ENCODE peak calls at places on chromosome 7, in six cellular contexts. J is A549, W is HepG2, V is GM12878, F is IMR-90, C is SK-N-SH. A is an unnamed sample.

GRCh38 chr7:15332962-15333361 is 228.9 kb downstream of the AGMO start:
- DNase-seq in W (no peak), F (no peak), C (no peak), J (no peak), V (no peak), A (no peak)

GRCh38 chr7:57772126-57772924 is 322.3 kb downstream of the ZNF716 start:
- DNase-seq in W (no peak), C (peak), F (no peak), V (no peak), J (no peak), A (no peak)

GRCh38 chr7:135757719-135758411 is 9.3 kb upstream of the FAM180A start:
- DNase-seq in C (no peak), F (peak), V (no peak), W (no peak), J (no peak), A (no peak)

GRCh38 chr7:112594397-112594796 is 113.6 kb downstream of the LSMEM1 start:
- DNase-seq in F (peak), V (no peak), J (no peak), W (no peak), C (peak), A (no peak)

GRCh38 chr7:90210925-90211324 is 615 bp upstream of the STEAP2 start:
- DNase-seq in C (peak), J (no peak), F (no peak), V (no peak), W (peak), A (no peak)

GRCh38 chr7:75711634-75712494 is 26.9 kb downstream of the HIP1 start:
- DNase-seq in J (no peak), V (no peak), W (no peak), C (no peak), F (peak), A (no peak)

GRCh38 chr7:158664406-158664805 is 40.2 kb downstream of the NCAPG2 start:
- DNase-seq in J (no peak), F (no peak), W (no peak), V (no peak), C (no peak), A (no peak)

GRCh38 chr7:75596727-75597614 is 104.9 kb downstream of the SPDYE5 start:
- DNase-seq in C (no peak), J (peak), W (no peak), F (peak), V (peak), A (peak)

GRCh38 chr7:27156901-27157716 is 634 bp upstream of the HOXA7 start:
- DNase-seq in W (no peak), J (no peak), V (no peak), F (no peak), C (no peak), A (no peak)

GRCh38 chr7:69826283-69826682 is 228.0 kb downstream of the AUTS2 start:
- DNase-seq in W (no peak), F (no peak), C (no peak), J (no peak), V (no peak), A (no peak)

GRCh38 chr7:64997927-64998391 is 7.1 kb upstream of the ZNF117 start:
- DNase-seq in F (peak), C (no peak), J (no peak), W (no peak), V (no peak), A (no peak)

GRCh38 chr7:10802526-10802925 is 171.1 kb upstream of the PHF14 start:
- DNase-seq in W (no peak), V (no peak), F (peak), J (no peak), C (no peak), A (no peak)

GRCh38 chr7:29230871-29231345 is 36.3 kb downstream of the CHN2 start:
- DNase-seq in C (no peak), V (no peak), W (peak), F (no peak), J (no peak), A (no peak)

GRCh38 chr7:150780249-150780648 is 19.9 kb downstream of the TMEM176B start:
- DNase-seq in W (no peak), C (no peak), V (no peak), J (no peak), F (no peak), A (no peak)

GRCh38 chr7:65980478-65981250 is 1.3 kb downstream of the GUSB start:
- DNase-seq in W (no peak), J (peak), C (peak), F (no peak), V (peak), A (peak)

GRCh38 chr7:68321776-68322496 is 1276.3 kb upstream of the AUTS2 start:
- DNase-seq in F (no peak), J (no peak), C (no peak), W (no peak), V (no peak), A (no peak)

GRCh38 chr7:64945776-64946175 is 42.7 kb downstream of the ZNF273 start:
- DNase-seq in F (no peak), W (no peak), C (no peak), V (no peak), J (no peak), A (no peak)

GRCh38 chr7:112869111-112869774 is 79.0 kb upstream of the TMEM168 start:
- DNase-seq in W (peak), C (peak), V (peak), J (peak), F (peak), A (peak)

GRCh38 chr7:94392391-94392782 is 2.3 kb upstream of the COL1A2 start:
- DNase-seq in W (no peak), C (no peak), J (no peak), V (no peak), F (no peak), A (no peak)

GRCh38 chr7:148983220-148984146 is 44.8 kb downstream of the PDIA4 start:
- DNase-seq in C (peak), J (peak), F (peak), W (peak), V (peak), A (peak)

GRCh38 chr7:5237286-5237685 is 45.5 kb upstream of the SLC29A4 start:
- DNase-seq in C (no peak), W (no peak), J (no peak), F (peak), V (no peak), A (no peak)

GRCh38 chr7:91683823-91684222 is 196.7 kb downstream of the MTERF1 start:
- DNase-seq in W (no peak), J (no peak), V (no peak), F (peak), C (peak), A (peak)

GRCh38 chr7:100825760-100826545 is 1.4 kb downstream of the EPHB4 start:
- DNase-seq in V (no peak), W (peak), J (peak), F (peak), C (peak), A (peak)

GRCh38 chr7:115340828-115341227 is 418.9 kb downstream of the MDFIC start:
- DNase-seq in C (no peak), F (peak), J (peak), W (no peak), V (no peak), A (no peak)

GRCh38 chr7:30887464-30887872 is 24.2 kb upstream of the AQP1 start:
- DNase-seq in V (no peak), C (no peak), F (no peak), W (no peak), J (no peak), A (no peak)

GRCh38 chr7:30888783-30889182 is 22.9 kb upstream of the AQP1 start:
- DNase-seq in J (peak), F (peak), V (no peak), W (no peak), C (no peak), A (no peak)

GRCh38 chr7:30881448-30881847 is 30.2 kb upstream of the AQP1 start:
- DNase-seq in F (no peak), J (no peak), V (no peak), C (no peak), W (no peak), A (no peak)

GRCh38 chr7:30886608-30887011 is 25.0 kb upstream of the AQP1 start:
- DNase-seq in C (peak), J (no peak), V (no peak), F (no peak), W (no peak), A (no peak)

DNA sequence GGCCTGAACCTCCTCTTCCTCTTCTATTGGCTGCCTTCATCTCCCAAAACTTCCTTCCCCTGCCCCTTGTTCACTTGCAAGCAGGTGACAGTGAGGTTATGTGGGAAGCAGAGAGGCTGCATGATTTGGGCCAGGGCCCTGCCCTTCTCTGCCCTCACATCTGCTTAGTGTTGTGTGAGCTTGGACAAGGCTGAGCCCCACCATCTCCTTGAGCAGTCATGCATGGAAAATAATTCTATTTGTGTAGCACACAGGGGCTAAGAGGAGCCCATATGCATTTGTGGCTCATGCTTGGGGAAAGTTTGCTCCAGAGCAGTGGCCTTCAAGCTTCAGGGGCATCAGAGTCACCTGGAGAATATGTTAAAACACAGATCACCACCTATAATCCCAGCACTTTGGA is 26.8 kb upstream of the AQP1 start:
- DNase-seq in V (no peak), C (no peak), F (no peak), J (no peak), W (no peak), A (no peak)
- TF ChIP-seq SMC3 in V (no peak), C (no peak), F (no peak), J (no peak), W (no peak), A (no peak)

GRCh38 chr7:54037873-54038272 is 504.3 kb upstream of the VSTM2A start:
- DNase-seq in W (no peak), J (no peak), C (no peak), V (no peak), F (no peak), A (no peak)
- TF ChIP-seq SMC3 in W (no peak), J (no peak), C (no peak), V (no peak), F (no peak), A (no peak)

GRCh38 chr7:42573904-42574692 is 337.1 kb upstream of the GLI3 start:
- DNase-seq in C (no peak), V (no peak), F (peak), W (no peak), J (no peak), A (no peak)
- TF ChIP-seq SMC3 in C (no peak), V (no peak), F (no peak), W (no peak), J (no peak), A (no peak)

DNA sequence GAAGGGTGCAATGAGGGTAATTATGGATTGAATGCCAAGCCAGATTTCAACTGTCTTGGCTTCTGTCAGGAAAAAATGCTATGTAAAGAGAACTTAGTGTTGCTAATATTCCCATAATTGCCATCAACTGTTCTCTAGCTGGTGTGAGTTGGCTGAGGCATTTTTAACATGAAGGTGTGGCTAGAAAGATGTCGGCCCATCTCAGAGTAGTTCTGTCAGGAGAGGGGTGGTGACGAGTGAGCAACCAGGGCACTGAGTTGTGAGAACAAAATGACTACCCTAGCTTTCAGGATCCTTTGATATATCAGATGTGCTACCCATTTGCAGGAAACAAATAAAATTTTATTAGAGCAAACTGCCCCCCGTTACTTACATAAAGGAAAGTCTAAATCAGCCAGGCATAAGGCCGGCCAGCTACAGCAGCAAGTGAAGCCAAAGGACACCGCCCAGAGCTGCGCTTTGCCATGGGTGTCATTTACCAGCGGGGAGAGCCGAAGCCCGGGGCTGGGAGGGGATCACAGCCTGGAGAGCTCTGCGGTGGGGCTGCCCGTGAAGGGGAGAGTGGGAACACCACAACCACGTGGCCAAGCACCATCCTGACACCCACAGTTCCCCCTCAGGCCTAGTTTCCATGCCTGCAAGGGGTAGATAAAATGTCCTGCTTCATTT is 141.4 kb downstream of the ICA1 start:
- DNase-seq in F (no peak), V (no peak), J (no peak), C (no peak), W (no peak), A (no peak)
- TF ChIP-seq SMC3 in F (no peak), V (no peak), J (no peak), C (no peak), W (no peak), A (no peak)

A was measured in K562.